ENCODE peak calls at places on chromosomes 11 and 22, in four cellular contexts. M is esophagus muscularis mucosa, N is aorta, K is left ventricle myocardium inferior. J is an unnamed sample.

GRCh38 chr11:120040136-120040840 is 97.6 kb downstream of the TRIM29 start:
- DNase-seq in M (no peak), N (no peak), K (no peak), J (no peak)

GRCh38 chr11:118918128-118918685 is 7.5 kb downstream of the BCL9L start:
- DNase-seq in M (peak; percentile 94), N (peak; percentile 88), K (peak; percentile 72), J (peak; percentile 69)

GRCh38 chr11:119680899-119681370 is 48.1 kb downstream of the NECTIN1 start:
- DNase-seq in M (no peak), N (peak; percentile 74), K (peak; percentile 71), J (no peak)

GRCh38 chr22:29617922-29618629 is 14.6 kb downstream of the NF2 start:
- DNase-seq in M (no peak), N (no peak), K (no peak), J (peak; percentile 58)

GRCh38 chr11:120336641-120337132 is 474 bp downstream of the ARHGEF12 start:
- DNase-seq in M (no peak), N (peak; percentile 72), K (peak; percentile 53), J (no peak)

GRCh38 chr11:15901790-15902189 is 454.6 kb downstream of the SOX6 start:
- DNase-seq in M (no peak), N (no peak), K (no peak), J (no peak)

GRCh38 chr11:70504246-70505020 is 106.1 kb downstream of the CTTN start:
- DNase-seq in M (no peak), N (peak; percentile 19), K (peak; percentile 11), J (no peak)

GRCh38 chr11:62459080-62459479 is 40.2 kb downstream of the SCGB1A1 start:
- DNase-seq in M (no peak), N (no peak), K (no peak), J (no peak)

GRCh38 chr22:20624161-20624616 is 116.8 kb downstream of the MED15 start:
- DNase-seq in M (no peak), N (no peak), K (no peak), J (no peak)

GRCh38 chr11:65613091-65613928 is 711 bp downstream of the MAP3K11 start:
- DNase-seq in M (no peak), N (peak; percentile 74), K (no peak), J (no peak)

GRCh38 chr22:30635273-30636225 is at the start of gene SLC35E4:
- DNase-seq in M (peak; percentile 97), N (peak; percentile 96), K (peak; percentile 95), J (peak; percentile 27)

GRCh38 chr11:10497371-10498021 is 42.4 kb downstream of the AMPD3 start:
- DNase-seq in M (no peak), N (no peak), K (no peak), J (no peak)

GRCh38 chr11:69079891-69080290 is 31.2 kb downstream of the TPCN2 start:
- DNase-seq in M (no peak), N (no peak), K (no peak), J (no peak)
- H3K27ac ChIP-seq in M (peak overlapping the region; percentile 56), N (no peak overlapping the region), K (no peak overlapping the region), J (peak overlapping the region; percentile 40)

DNA sequence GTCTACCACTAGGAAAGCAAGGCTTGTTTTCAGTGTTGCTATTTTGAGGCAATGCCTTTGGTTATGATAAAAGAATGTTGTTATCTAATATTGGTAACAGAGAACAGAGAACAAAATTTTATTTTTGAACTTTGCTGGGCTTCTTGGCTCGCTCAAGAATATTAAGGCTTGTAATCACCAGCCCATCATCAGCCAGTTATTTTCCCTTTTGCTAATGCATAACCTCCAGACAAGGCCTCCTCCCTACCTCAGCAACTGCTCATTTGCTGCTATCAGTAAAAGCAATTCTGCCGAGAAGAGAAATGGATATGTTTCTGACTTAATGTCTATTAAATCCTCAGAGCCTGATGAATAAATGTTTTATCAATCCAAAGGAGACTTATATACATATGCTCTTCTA is 8.9 kb downstream of the MTMR2 start:
- DNase-seq in M (no peak), N (no peak), K (no peak), J (no peak)
- H3K27ac ChIP-seq in M (no peak overlapping the region), N (peak overlapping the region; percentile 17), K (peak overlapping the region; percentile 71), J (no peak overlapping the region)

GRCh38 chr11:87223816-87224215 is 186.1 kb downstream of the TMEM135 start:
- DNase-seq in M (no peak), N (no peak), K (no peak), J (no peak)

GRCh38 chr11:87215236-87215635 is 177.5 kb downstream of the TMEM135 start:
- DNase-seq in M (no peak), N (no peak), K (no peak), J (peak; percentile 3)

GRCh38 chr11:87224486-87224885 is 186.8 kb downstream of the TMEM135 start:
- DNase-seq in M (no peak), N (no peak), K (no peak), J (no peak)

GRCh38 chr11:87213444-87213843 is 175.7 kb downstream of the TMEM135 start:
- DNase-seq in M (no peak), N (no peak), K (no peak), J (no peak)

DNA sequence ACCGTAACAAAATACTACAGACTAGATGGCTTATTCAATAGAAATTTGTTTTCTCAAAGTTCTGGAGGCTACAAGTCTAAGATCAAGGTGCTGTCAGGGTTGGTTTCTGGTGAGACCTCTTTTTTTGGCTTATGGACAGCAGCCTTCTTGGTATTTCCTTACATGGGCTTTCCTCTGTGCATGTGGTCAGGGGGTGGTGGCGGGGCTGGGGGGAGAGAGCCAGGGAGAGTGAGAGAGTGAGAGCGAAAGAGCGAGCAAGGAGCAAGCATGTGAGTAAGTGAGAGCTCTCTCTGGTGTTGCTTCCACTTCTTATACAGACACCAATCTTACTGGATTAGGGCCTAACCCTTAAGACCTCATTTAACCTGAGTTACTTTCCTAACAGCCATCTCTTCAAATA is 181.5 kb downstream of the TMEM135 start:
- DNase-seq in M (no peak), N (no peak), K (no peak), J (no peak)
- H3K27ac ChIP-seq in M (no peak overlapping the region), N (no peak overlapping the region), K (no peak overlapping the region), J (no peak overlapping the region)

GRCh38 chr11:68859123-68859522 is 17.4 kb upstream of the CPT1A start:
- DNase-seq in M (no peak), N (no peak), K (no peak), J (no peak)

GRCh38 chr11:68852628-68853027 is 10.9 kb upstream of the CPT1A start:
- DNase-seq in M (no peak), N (no peak), K (no peak), J (no peak)

GRCh38 chr11:68857037-68857586 is 15.4 kb upstream of the CPT1A start:
- DNase-seq in M (no peak), N (no peak), K (no peak), J (no peak)

GRCh38 chr11:68854273-68854958 is 12.7 kb upstream of the CPT1A start:
- DNase-seq in M (no peak), N (no peak), K (no peak), J (no peak)

GRCh38 chr11:68855205-68855978 is 13.7 kb upstream of the CPT1A start:
- DNase-seq in M (no peak), N (peak; percentile 83), K (peak; percentile 63), J (no peak)
- H3K27ac ChIP-seq in M (peak overlapping the region; percentile 74), N (no peak overlapping the region), K (peak overlapping the region; percentile 84), J (no peak overlapping the region)

DNA sequence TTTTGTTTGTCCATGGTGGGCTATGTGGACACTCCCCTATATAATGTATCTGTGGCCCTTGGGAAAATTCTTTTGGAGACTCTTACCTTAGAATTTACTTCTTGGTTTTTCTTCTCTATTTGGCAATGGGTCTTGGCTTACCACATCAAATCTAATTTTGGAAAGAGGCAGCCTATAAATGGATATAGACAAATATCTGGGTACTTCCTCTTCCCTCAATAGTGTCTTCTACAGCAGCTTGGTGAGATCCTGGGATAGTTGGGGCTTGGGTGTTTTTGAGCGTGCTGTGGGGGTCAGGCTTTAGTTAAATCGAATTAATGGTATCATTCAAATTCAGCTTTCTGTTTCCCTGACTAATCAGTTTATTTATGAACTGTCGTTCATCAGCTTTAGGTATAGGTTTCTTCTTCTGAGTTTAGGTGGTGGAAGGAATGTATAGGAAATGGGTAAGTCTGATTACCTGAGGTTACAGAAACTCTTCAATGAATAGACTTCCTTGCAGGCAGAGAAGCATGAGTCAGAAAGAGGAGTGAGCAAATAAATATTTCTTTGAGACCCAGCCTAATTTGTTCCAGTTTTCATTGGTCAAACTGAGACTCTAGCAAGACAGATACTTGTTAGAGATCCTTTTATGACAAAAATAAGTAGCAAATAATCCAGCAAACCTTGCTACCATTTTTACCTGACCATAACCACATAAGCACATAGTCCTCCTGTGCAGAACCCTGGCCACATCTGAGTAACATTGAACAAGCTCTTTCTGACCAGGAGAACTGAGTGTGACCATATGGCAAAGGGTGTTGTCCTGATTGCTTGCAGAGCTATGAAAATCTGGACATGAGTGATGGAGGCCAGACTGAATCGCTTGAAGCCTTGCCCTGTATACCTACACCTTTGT is 68.6 kb upstream of the SORL1-AS1 start:
- DNase-seq in M (no peak), N (no peak), K (no peak), J (peak; percentile 43)
- H3K27ac ChIP-seq in M (no peak overlapping the region), N (peak overlapping the region; percentile 76), K (no peak overlapping the region), J (peak overlapping the region; percentile 98)

GRCh38 chr22:50299724-50300619 is 7.5 kb downstream of the PLXNB2 start:
- DNase-seq in M (no peak), N (no peak), K (peak; percentile 49), J (no peak)
- H3K27ac ChIP-seq in M (peak overlapping the region; percentile 61), N (no peak overlapping the region), K (peak overlapping the region; percentile 95), J (peak overlapping the region; percentile 7)

GRCh38 chr11:96102664-96103068 is 178.8 kb upstream of the MTMR2 start:
- DNase-seq in M (no peak), N (no peak), K (no peak), J (no peak)
- H3K27ac ChIP-seq in M (no peak overlapping the region), N (no peak overlapping the region), K (no peak overlapping the region), J (no peak overlapping the region)

DNA sequence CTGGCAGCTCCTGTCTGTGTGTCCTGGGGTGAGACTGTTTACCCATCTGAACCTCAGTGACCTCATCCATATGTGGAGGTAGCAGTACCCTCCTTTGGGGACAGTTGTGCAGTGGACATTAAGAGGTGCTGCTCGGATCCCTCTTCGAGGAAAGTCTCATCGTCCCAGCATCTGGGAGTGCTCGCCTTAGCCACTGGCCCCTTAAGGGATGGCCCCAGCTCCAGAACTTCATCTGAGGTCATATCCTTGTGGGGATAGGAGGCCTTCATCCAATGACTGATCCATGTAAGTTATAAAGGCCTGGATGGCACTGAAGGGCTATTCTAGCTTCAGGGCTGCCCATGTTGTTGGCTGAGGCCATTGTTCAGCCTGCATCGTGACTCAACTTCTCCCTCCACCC is 538.1 kb downstream of the MIAT start:
- DNase-seq in M (no peak), N (no peak), K (no peak), J (no peak)
- H3K27ac ChIP-seq in M (peak overlapping the region; percentile 63), N (no peak overlapping the region), K (peak overlapping the region; percentile 71), J (no peak overlapping the region)

GRCh38 chr11:35619030-35619753 is 932 bp downstream of the FJX1 start:
- DNase-seq in M (no peak), N (peak; percentile 48), K (peak; percentile 26), J (no peak)
- H3K27ac ChIP-seq in M (peak overlapping the region; percentile 74), N (no peak overlapping the region), K (peak overlapping the region; percentile 83), J (peak overlapping the region; percentile 98)

J was measured in epithelial cell of prostate.